ENCODE peak calls at places on chromosomes 3 and 15, in six cellular contexts. M is AG10803; B is T-cell; P is NCI-H1436 treated with DMSO at 0.1 percent for 48 hours; N is NCI-H774; J is activated CD4-positive, alpha-beta T cell treated with anti-CD3 and anti-CD28 coated beads for 24 hours. R is an unnamed sample.

GRCh38 chr3:133137042-133137393 is 98.8 kb downstream of the TMEM108 start:
- DNase-seq in M (no peak), B (no peak), P (no peak), N (no peak), J (no peak), R (no peak)

GRCh38 chr15:60682115-60682514 is 203.2 kb upstream of the ICE2 start:
- DNase-seq in M (peak), B (no peak), P (no peak), N (no peak), J (no peak), R (peak)

GRCh38 chr15:81886586-81886985 is 159.2 kb downstream of the MEX3B start:
- DNase-seq in M (no peak), B (no peak), P (no peak), N (no peak), J (no peak), R (no peak)

GRCh38 chr15:98888839-98889479 is 118.6 kb downstream of the PGPEP1L start:
- DNase-seq in M (peak), B (no peak), P (no peak), N (no peak), J (no peak), R (peak)

GRCh38 chr3:53221345-53221744 is 34.5 kb downstream of the TKT start:
- DNase-seq in M (no peak), B (no peak), P (no peak), N (no peak), J (no peak), R (no peak)

GRCh38 chr3:170522171-170522570 is 63.7 kb downstream of the SLC7A14 start:
- DNase-seq in M (no peak), B (no peak), P (no peak), N (no peak), J (no peak), R (no peak)

GRCh38 chr3:195124378-195124985 is 146.5 kb downstream of the XXYLT1 start:
- DNase-seq in M (no peak), B (no peak), P (no peak), N (no peak), J (no peak), R (no peak)

GRCh38 chr15:53448215-53449001 is 311.1 kb downstream of the WDR72 start:
- DNase-seq in M (no peak), B (no peak), P (no peak), N (peak), J (no peak), R (peak)

GRCh38 chr3:196774191-196774820 is 34.6 kb downstream of the PAK2 start:
- DNase-seq in M (peak), B (no peak), P (no peak), N (no peak), J (no peak), R (peak)

GRCh38 chr3:192915306-192915705 is 2.4 kb downstream of the MB21D2 start:
- DNase-seq in M (peak), B (no peak), P (peak), N (peak), J (no peak), R (peak)

GRCh38 chr15:81880314-81880713 is 165.5 kb downstream of the MEX3B start:
- DNase-seq in M (no peak), B (no peak), P (no peak), N (no peak), J (no peak), R (no peak)

GRCh38 chr3:70249509-70250160 is 62.8 kb downstream of the MDFIC2 start:
- DNase-seq in M (peak), B (no peak), P (no peak), N (no peak), J (no peak), R (peak)

GRCh38 chr3:143529018-143529478 is 319.2 kb downstream of the SLC9A9 start:
- DNase-seq in M (peak), B (peak), P (peak), N (no peak), J (no peak), R (peak)

GRCh38 chr3:15649341-15649740 is 47.8 kb downstream of the BTD start:
- DNase-seq in M (no peak), B (no peak), P (no peak), N (no peak), J (no peak), R (no peak)

GRCh38 chr3:185732782-185733181 is 92.1 kb downstream of the IGF2BP2 start:
- DNase-seq in M (peak), B (no peak), P (no peak), N (no peak), J (no peak), R (peak)

GRCh38 chr15:39817892-39818291 is 35.3 kb upstream of the FSIP1 start:
- DNase-seq in M (no peak), B (no peak), P (no peak), N (no peak), J (no peak), R (no peak)

GRCh38 chr3:85589145-85589544 is 630.4 kb downstream of the CADM2 start:
- DNase-seq in M (peak), B (no peak), P (no peak), N (no peak), J (no peak), R (peak)

GRCh38 chr3:87311309-87311708 is 34.9 kb upstream of the POU1F1 start:
- DNase-seq in M (no peak), B (no peak), P (no peak), N (no peak), J (no peak), R (no peak)

GRCh38 chr15:78804391-78804792 is 6.9 kb downstream of the ADAMTS7 start:
- DNase-seq in M (no peak), B (no peak), P (no peak), N (no peak), J (no peak), R (no peak)

GRCh38 chr3:21694506-21694905 is 56.5 kb downstream of the ZNF385D start:
- DNase-seq in M (peak), B (no peak), P (no peak), N (no peak), J (no peak), R (no peak)

GRCh38 chr3:13544293-13544831 is 4.6 kb upstream of the FBLN2 start:
- DNase-seq in M (peak), B (peak), P (no peak), N (no peak), J (peak), R (peak)

GRCh38 chr3:151265866-151266265 is 12.5 kb downstream of the P2RY14 start:
- DNase-seq in M (no peak), B (no peak), P (no peak), N (no peak), J (no peak), R (no peak)

GRCh38 chr3:127988770-127989518 is 63.3 kb upstream of the SEC61A1 start:
- DNase-seq in M (peak), B (no peak), P (no peak), N (no peak), J (no peak), R (no peak)

GRCh38 chr3:13500133-13500885 is 20.2 kb downstream of the HDAC11 start:
- DNase-seq in M (no peak), B (no peak), P (no peak), N (no peak), J (no peak), R (no peak)

GRCh38 chr3:162722336-162722735 is 1225.7 kb downstream of the OTOL1 start:
- DNase-seq in M (no peak), B (no peak), P (no peak), N (no peak), J (no peak), R (no peak)

GRCh38 chr3:4656059-4656458 is 162.9 kb downstream of the ITPR1 start:
- DNase-seq in M (peak), B (no peak), P (no peak), N (peak), J (no peak), R (peak)

GRCh38 chr15:75775296-75776074 is 62.8 kb upstream of the CSPG4 start:
- DNase-seq in M (no peak), B (no peak), P (no peak), N (peak), J (no peak), R (no peak)

GRCh38 chr3:122572940-122573412 is 4.5 kb upstream of the PARP15 start:
- DNase-seq in M (no peak), B (peak), P (no peak), N (no peak), J (no peak), R (peak)

GRCh38 chr3:44419923-44420650 is 57.4 kb downstream of the ZNF445 start:
- DNase-seq in M (no peak), B (no peak), P (no peak), N (no peak), J (no peak), R (no peak)

GRCh38 chr15:44102675-44103254 is 92.3 kb downstream of the FRMD5 start:
- DNase-seq in M (peak), B (no peak), P (no peak), N (peak), J (no peak), R (peak)